ENCODE peak calls at places on chromosomes 11 and 22, in six cellular contexts. I is WERI-Rb-1, Q is suprapubic skin, R is K562, O is endothelial cell of umbilical vein, U is tibial artery. W is an unnamed sample.

GRCh38 chr11:79150320-79150719 is 290.5 kb downstream of the TENM4 start:
- DNase-seq in Q (no peak), I (no peak), U (no peak), R (no peak), O (no peak), W (no peak)

GRCh38 chr11:199782-200181 is 6.9 kb downstream of the SCGB1C1 start:
- DNase-seq in R (no peak), O (no peak), U (peak; percentile 20), I (no peak), Q (peak; percentile 68), W (no peak)

GRCh38 chr11:33620423-33621120 is 80.1 kb downstream of the C11orf91 start:
- DNase-seq in R (no peak), O (peak; percentile 11), I (no peak), Q (no peak), U (no peak), W (no peak)

GRCh38 chr11:77506857-77507256 is 33.0 kb upstream of the PAK1 start:
- DNase-seq in Q (no peak), I (no peak), O (peak; percentile 81), R (no peak), U (no peak), W (peak; percentile 14)

GRCh38 chr22:26428515-26429457 is at the start of gene ASPHD2:
- DNase-seq in I (peak; percentile 65), O (peak; percentile 64), U (peak; percentile 33), R (peak; percentile 72), Q (no peak), W (peak; percentile 68)

GRCh38 chr11:14974723-14975587 is 2.8 kb upstream of the CALCA start:
- DNase-seq in U (no peak), Q (no peak), R (peak; percentile 54), I (peak; percentile 52), O (peak; percentile 52), W (peak; percentile 39)

GRCh38 chr22:41951898-41952474 is at the start of gene SMIM45:
- DNase-seq in I (no peak), R (no peak), O (no peak), U (no peak), Q (no peak), W (peak; percentile 97)

GRCh38 chr11:117748771-117749540 is 48.1 kb downstream of the DSCAML1 start:
- DNase-seq in O (no peak), U (no peak), I (no peak), R (no peak), Q (no peak), W (no peak)

GRCh38 chr22:47836957-47837356 is 1074.5 kb downstream of the TBC1D22A start:
- DNase-seq in I (no peak), Q (no peak), R (no peak), O (no peak), U (no peak), W (no peak)

GRCh38 chr11:22583963-22584492 is 41.6 kb downstream of the FANCF start:
- DNase-seq in I (no peak), O (no peak), Q (no peak), U (no peak), R (no peak), W (no peak)

GRCh38 chr22:32660292-32660691 is 141.2 kb upstream of the TIMP3 start:
- DNase-seq in U (peak; percentile 71), Q (no peak), R (peak; percentile 68), O (no peak), I (peak; percentile 75), W (peak; percentile 72)

GRCh38 chr22:23457586-23457985 is 122.5 kb downstream of the IGLL1 start:
- DNase-seq in O (no peak), Q (no peak), R (peak; percentile 29), U (no peak), I (no peak), W (no peak)

GRCh38 chr11:119721129-119722120 is 7.6 kb downstream of the NECTIN1 start:
- DNase-seq in O (peak; percentile 45), Q (no peak), U (no peak), I (peak; percentile 49), R (peak; percentile 54), W (peak; percentile 77)

GRCh38 chr11:121105851-121106250 is 4.8 kb downstream of the TECTA start:
- DNase-seq in O (no peak), U (no peak), Q (no peak), I (no peak), R (no peak), W (no peak)

GRCh38 chr11:110093407-110094297 is 460 bp downstream of the ZC3H12C start:
- DNase-seq in I (peak; percentile 47), U (peak; percentile 58), R (peak; percentile 25), Q (peak; percentile 82), O (peak; percentile 67), W (peak; percentile 56)

GRCh38 chr22:31295831-31296230 is 3.5 kb upstream of the PIK3IP1 start:
- DNase-seq in Q (no peak), I (no peak), R (peak; percentile 40), O (peak; percentile 50), U (no peak), W (no peak)

GRCh38 chr11:75639752-75640151 is 29.1 kb downstream of the MAP6 start:
- DNase-seq in I (peak; percentile 91), R (peak; percentile 17), O (peak; percentile 60), U (peak; percentile 79), Q (no peak), W (peak; percentile 92)

GRCh38 chr11:113376156-113376555 is 11.4 kb upstream of the ANKK1 start:
- DNase-seq in I (peak; percentile 55), R (no peak), U (no peak), Q (no peak), O (no peak), W (no peak)

GRCh38 chr22:29002603-29003002 is 59.0 kb downstream of the C22orf31 start:
- DNase-seq in Q (no peak), U (no peak), O (no peak), R (no peak), I (no peak), W (peak; percentile 50)

GRCh38 chr22:49329636-49330035 is 498.0 kb downstream of the BRD1 start:
- DNase-seq in Q (peak; percentile 41), I (no peak), R (no peak), O (no peak), U (no peak), W (no peak)

GRCh38 chr11:76610871-76611475 is 59.6 kb downstream of the LRRC32 start:
- DNase-seq in I (no peak), O (no peak), U (no peak), Q (peak; percentile 73), R (no peak), W (peak; percentile 78)

GRCh38 chr11:113314389-113315301 is at the start of gene TTC12:
- DNase-seq in I (peak; percentile 95), O (peak; percentile 93), U (peak; percentile 89), R (peak; percentile 95), Q (peak; percentile 93), W (peak; percentile 97)

GRCh38 chr11:124670732-124671131 is 2.8 kb downstream of the SIAE start:
- DNase-seq in Q (no peak), R (no peak), U (no peak), O (no peak), I (no peak), W (no peak)

GRCh38 chr22:48208894-48209293 is 1446.4 kb downstream of the TBC1D22A start:
- DNase-seq in R (no peak), I (no peak), U (no peak), Q (no peak), O (no peak), W (no peak)

GRCh38 chr11:120137611-120138521 is at the start of gene TRIM29:
- DNase-seq in Q (peak; percentile 85), O (no peak), I (no peak), R (no peak), U (peak; percentile 7), W (no peak)

GRCh38 chr11:111532365-111532709 is 8.2 kb upstream of the LAYN start:
- DNase-seq in O (no peak), U (no peak), I (no peak), R (no peak), Q (no peak), W (no peak)

GRCh38 chr22:44020981-44021380 is 3.1 kb upstream of the PARVB start:
- DNase-seq in U (no peak), Q (no peak), I (no peak), R (peak; percentile 60), O (peak; percentile 54), W (no peak)

GRCh38 chr11:64675417-64676252 is 47.4 kb downstream of the NRXN2 start:
- DNase-seq in O (no peak), Q (no peak), I (peak; percentile 62), R (no peak), U (peak; percentile 89), W (peak; percentile 89)

GRCh38 chr22:32339190-32340012 is 18.3 kb upstream of the RFPL3 start:
- DNase-seq in Q (no peak), O (no peak), R (no peak), I (no peak), U (no peak), W (no peak)

GRCh38 chr22:23293720-23294119 is 113.4 kb downstream of the BCR start:
- DNase-seq in R (no peak), O (no peak), Q (no peak), U (no peak), I (no peak), W (no peak)

GRCh38 chr11:125600663-125601062 is 8.0 kb downstream of the STT3A start:
- DNase-seq in O (no peak), U (no peak), Q (no peak), I (no peak), R (no peak), W (no peak)

DNA sequence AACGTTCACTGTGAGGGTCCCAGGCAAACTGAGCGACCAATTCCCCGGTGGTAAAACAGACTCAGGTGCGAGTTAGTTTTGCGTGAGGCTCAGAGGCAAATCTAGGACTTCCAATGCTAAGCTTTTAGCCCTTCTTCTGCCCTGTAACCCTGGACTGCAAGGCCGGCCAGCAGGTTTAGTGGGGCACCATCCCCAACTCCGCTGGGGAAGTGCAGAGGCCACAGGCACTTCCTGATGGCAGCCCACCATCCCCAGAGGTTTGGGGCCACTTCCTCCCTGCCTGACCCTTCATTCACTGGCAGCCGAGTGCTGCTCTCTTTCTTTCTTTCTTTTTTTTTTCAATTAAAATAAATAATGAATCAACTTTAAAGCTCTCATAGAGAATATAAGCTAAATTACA is 124.6 kb upstream of the B3GAT1 start:
- DNase-seq in I (no peak), Q (peak; percentile 53), O (no peak), U (no peak), R (no peak), W (no peak)
- TF ChIP-seq CTCF in I (no peak), Q (no peak), O (no peak), U (no peak), R (no peak), W (no peak)

GRCh38 chr11:95559899-95560298 is 229.7 kb downstream of the FAM76B start:
- DNase-seq in O (no peak), R (no peak), U (peak; percentile 32), I (no peak), Q (no peak), W (no peak)
- H3K4me3 ChIP-seq in O (no peak overlapping the region), R (no peak overlapping the region), U (no peak overlapping the region), I (no peak overlapping the region), Q (no peak overlapping the region), W (no peak overlapping the region)

DNA sequence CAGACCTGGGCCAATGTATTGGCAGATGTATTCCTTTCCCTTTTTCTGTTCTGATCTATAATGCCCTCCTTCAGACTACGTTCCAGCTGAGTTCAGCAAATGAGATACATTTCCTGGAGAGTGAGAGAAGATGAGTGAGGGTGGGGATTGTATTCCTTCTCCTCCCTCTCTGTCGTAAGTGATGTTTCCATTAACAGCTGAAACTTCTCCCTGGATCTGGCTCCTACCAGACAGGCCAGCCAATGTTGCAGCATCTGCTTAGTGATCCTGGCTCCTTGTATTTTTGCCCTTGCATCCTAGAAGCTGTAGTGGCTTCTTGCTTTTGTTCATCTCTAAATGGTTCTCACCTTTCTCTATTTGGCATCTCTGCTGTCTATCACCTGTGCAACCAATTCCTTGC is 48.1 kb upstream of the MTMR2 start:
- DNase-seq in U (no peak), R (no peak), I (no peak), Q (no peak), O (no peak), W (no peak)
- TF ChIP-seq CTCF in U (no peak), R (no peak), I (no peak), Q (no peak), O (no peak), W (no peak)

GRCh38 chr22:36913431-36914382 is at the start of gene CSF2RB:
- DNase-seq in U (peak; percentile 53), O (peak; percentile 78), I (no peak), Q (no peak), R (no peak), W (no peak)
- H3K4me3 ChIP-seq in U (peak within 1 kb of the TSS; percentile 22), O (peak within 1 kb of the TSS; percentile 76), I (no peak within 1 kb of the TSS), Q (peak within 1 kb of the TSS; percentile 38), R (no peak within 1 kb of the TSS), W (no peak within 1 kb of the TSS)